ENCODE peak calls at places on chromosomes 3 and 15, in five cellular contexts. One of them, this sample, is unnamed.

GRCh38 chr15:58962662-58963565 is 24.5 kb upstream of the RNF111 start:
- DNase-seq in heart left ventricle: no peak
- DNase-seq in left lung: no peak
- DNase-seq in CD8-positive, alpha-beta T cell: no peak
- DNase-seq in Panc1: no peak
- DNase-seq in this sample: no peak

GRCh38 chr3:39124876-39125836 is 17.7 kb downstream of the TTC21A start:
- DNase-seq in heart left ventricle: no peak
- DNase-seq in left lung: no peak
- DNase-seq in CD8-positive, alpha-beta T cell: no peak
- DNase-seq in Panc1: no peak
- DNase-seq in this sample: no peak

GRCh38 chr15:44537728-44538240 is 837 bp downstream of the EIF3J start:
- DNase-seq in heart left ventricle: no peak
- DNase-seq in left lung: no peak
- DNase-seq in CD8-positive, alpha-beta T cell: no peak
- DNase-seq in Panc1: no peak
- DNase-seq in this sample: no peak

GRCh38 chr3:159854500-159855124 is 134.0 kb upstream of the IL12A start:
- DNase-seq in heart left ventricle: no peak
- DNase-seq in left lung: no peak
- DNase-seq in CD8-positive, alpha-beta T cell: no peak
- DNase-seq in Panc1: peak
- DNase-seq in this sample: no peak

GRCh38 chr3:96175500-96175899 is 638.9 kb upstream of the EPHA6 start:
- DNase-seq in heart left ventricle: no peak
- DNase-seq in left lung: no peak
- DNase-seq in CD8-positive, alpha-beta T cell: no peak
- DNase-seq in Panc1: no peak
- DNase-seq in this sample: no peak

GRCh38 chr3:4270726-4271125 is 32.4 kb upstream of the SETMAR start:
- DNase-seq in heart left ventricle: no peak
- DNase-seq in left lung: no peak
- DNase-seq in CD8-positive, alpha-beta T cell: no peak
- DNase-seq in Panc1: no peak
- DNase-seq in this sample: no peak

GRCh38 chr3:43704697-43705096 is 14.0 kb downstream of the ABHD5 start:
- DNase-seq in heart left ventricle: no peak
- DNase-seq in left lung: no peak
- DNase-seq in CD8-positive, alpha-beta T cell: no peak
- DNase-seq in Panc1: no peak
- DNase-seq in this sample: no peak

GRCh38 chr3:99578339-99578970 is 59.9 kb upstream of the COL8A1 start:
- DNase-seq in heart left ventricle: no peak
- DNase-seq in left lung: no peak
- DNase-seq in CD8-positive, alpha-beta T cell: no peak
- DNase-seq in Panc1: no peak
- DNase-seq in this sample: no peak

GRCh38 chr15:39774688-39775267 is 7.9 kb downstream of the FSIP1 start:
- DNase-seq in heart left ventricle: no peak
- DNase-seq in left lung: no peak
- DNase-seq in CD8-positive, alpha-beta T cell: peak
- DNase-seq in Panc1: no peak
- DNase-seq in this sample: no peak

GRCh38 chr3:8743911-8744310 is 10.3 kb downstream of the CAV3 start:
- DNase-seq in heart left ventricle: no peak
- DNase-seq in left lung: no peak
- DNase-seq in CD8-positive, alpha-beta T cell: no peak
- DNase-seq in Panc1: no peak
- DNase-seq in this sample: no peak

GRCh38 chr3:184554470-184554869 is 7.1 kb upstream of the EPHB3 start:
- DNase-seq in heart left ventricle: no peak
- DNase-seq in left lung: no peak
- DNase-seq in CD8-positive, alpha-beta T cell: no peak
- DNase-seq in Panc1: no peak
- DNase-seq in this sample: no peak

GRCh38 chr15:44501768-44502366 is 35.1 kb upstream of the EIF3J start:
- DNase-seq in heart left ventricle: no peak
- DNase-seq in left lung: no peak
- DNase-seq in CD8-positive, alpha-beta T cell: no peak
- DNase-seq in Panc1: no peak
- DNase-seq in this sample: no peak

GRCh38 chr3:66675383-66675782 is 174.6 kb upstream of the LRIG1 start:
- DNase-seq in heart left ventricle: no peak
- DNase-seq in left lung: no peak
- DNase-seq in CD8-positive, alpha-beta T cell: no peak
- DNase-seq in Panc1: no peak
- DNase-seq in this sample: no peak

GRCh38 chr15:77991029-77991406 is 86.5 kb downstream of the TBC1D2B start:
- DNase-seq in heart left ventricle: no peak
- DNase-seq in left lung: no peak
- DNase-seq in CD8-positive, alpha-beta T cell: no peak
- DNase-seq in Panc1: no peak
- DNase-seq in this sample: no peak

GRCh38 chr15:73952913-73953750 is 26.9 kb downstream of the LOXL1 start:
- DNase-seq in heart left ventricle: no peak
- DNase-seq in left lung: no peak
- DNase-seq in CD8-positive, alpha-beta T cell: no peak
- DNase-seq in Panc1: no peak
- DNase-seq in this sample: no peak

GRCh38 chr15:68227806-68228142 is 1.8 kb downstream of the CLN6 start:
- DNase-seq in heart left ventricle: no peak
- DNase-seq in left lung: no peak
- DNase-seq in CD8-positive, alpha-beta T cell: no peak
- DNase-seq in Panc1: no peak
- DNase-seq in this sample: peak

GRCh38 chr15:75750261-75751050 is 37.8 kb upstream of the CSPG4 start:
- DNase-seq in heart left ventricle: no peak
- DNase-seq in left lung: no peak
- DNase-seq in CD8-positive, alpha-beta T cell: no peak
- DNase-seq in Panc1: no peak
- DNase-seq in this sample: peak

GRCh38 chr3:115999598-115999997 is 376.3 kb downstream of the GAP43 start:
- DNase-seq in heart left ventricle: no peak
- DNase-seq in left lung: no peak
- DNase-seq in CD8-positive, alpha-beta T cell: no peak
- DNase-seq in Panc1: no peak
- DNase-seq in this sample: no peak

GRCh38 chr3:38130631-38131065 is 6.3 kb downstream of the ACAA1 start:
- DNase-seq in heart left ventricle: peak
- DNase-seq in left lung: peak
- DNase-seq in CD8-positive, alpha-beta T cell: no peak
- DNase-seq in Panc1: no peak
- DNase-seq in this sample: peak

GRCh38 chr15:65054333-65055200 is 9.4 kb downstream of the SLC51B start:
- DNase-seq in heart left ventricle: peak
- DNase-seq in left lung: peak
- DNase-seq in CD8-positive, alpha-beta T cell: peak
- DNase-seq in Panc1: no peak
- DNase-seq in this sample: no peak

GRCh38 chr3:115227461-115227860 is 80.4 kb upstream of the ZBTB20 start:
- DNase-seq in heart left ventricle: no peak
- DNase-seq in left lung: no peak
- DNase-seq in CD8-positive, alpha-beta T cell: no peak
- DNase-seq in Panc1: no peak
- DNase-seq in this sample: no peak

GRCh38 chr3:45034612-45035252 is 8.6 kb downstream of the CLEC3B start:
- DNase-seq in heart left ventricle: peak
- DNase-seq in left lung: peak
- DNase-seq in CD8-positive, alpha-beta T cell: peak
- DNase-seq in Panc1: no peak
- DNase-seq in this sample: no peak

GRCh38 chr3:136464502-136464901 is 214.4 kb downstream of the PCCB start:
- DNase-seq in heart left ventricle: no peak
- DNase-seq in left lung: no peak
- DNase-seq in CD8-positive, alpha-beta T cell: no peak
- DNase-seq in Panc1: no peak
- DNase-seq in this sample: no peak

GRCh38 chr3:122794779-122795673 is at the start of gene SLC49A4:
- DNase-seq in heart left ventricle: peak
- DNase-seq in left lung: peak
- DNase-seq in CD8-positive, alpha-beta T cell: peak
- DNase-seq in Panc1: peak
- DNase-seq in this sample: peak

GRCh38 chr3:81741214-81741613 is 20.2 kb downstream of the GBE1 start:
- DNase-seq in heart left ventricle: no peak
- DNase-seq in left lung: no peak
- DNase-seq in CD8-positive, alpha-beta T cell: no peak
- DNase-seq in Panc1: no peak
- DNase-seq in this sample: no peak

GRCh38 chr3:127672429-127673190 is at the start of gene ABTB1:
- DNase-seq in heart left ventricle: peak
- DNase-seq in left lung: peak
- DNase-seq in CD8-positive, alpha-beta T cell: peak
- DNase-seq in Panc1: no peak
- DNase-seq in this sample: peak

DNA sequence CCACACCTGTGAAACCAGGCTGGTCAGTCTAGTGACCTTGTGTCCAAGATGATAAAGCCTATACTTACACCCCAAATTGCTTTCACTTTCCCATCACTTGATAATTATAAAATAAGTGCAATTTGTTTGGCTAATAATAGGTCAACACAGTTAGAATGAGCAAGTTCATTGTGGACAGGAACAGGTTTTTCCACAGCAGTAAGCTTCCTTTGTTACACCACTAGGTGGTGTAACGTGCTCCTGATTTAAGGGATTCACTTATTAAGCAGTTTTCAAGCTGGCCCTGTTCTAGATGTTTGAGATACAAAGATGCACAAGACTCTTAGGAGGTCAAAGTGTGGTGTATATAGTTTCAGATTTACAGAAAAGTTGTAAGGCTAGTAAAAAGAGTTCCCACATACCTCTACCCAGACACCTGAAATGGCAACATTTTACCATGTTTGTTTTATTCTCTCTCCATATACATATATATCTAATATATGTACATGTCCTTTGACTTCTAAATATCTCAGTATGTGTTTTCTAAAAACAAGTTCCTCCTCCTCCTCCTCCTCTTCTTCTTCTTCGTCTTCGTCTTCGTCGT is 6.8 kb upstream of the MFSD1 start:
- DNase-seq in heart left ventricle: no peak
- DNase-seq in left lung: no peak
- DNase-seq in CD8-positive, alpha-beta T cell: no peak
- DNase-seq in Panc1: peak
- DNase-seq in this sample: no peak
- H3K4me3 ChIP-seq in heart left ventricle: no peak
- H3K4me3 ChIP-seq in left lung: no peak
- H3K4me3 ChIP-seq in CD8-positive, alpha-beta T cell: no peak
- H3K4me3 ChIP-seq in Panc1: no peak
- H3K4me3 ChIP-seq in this sample: no peak

DNA sequence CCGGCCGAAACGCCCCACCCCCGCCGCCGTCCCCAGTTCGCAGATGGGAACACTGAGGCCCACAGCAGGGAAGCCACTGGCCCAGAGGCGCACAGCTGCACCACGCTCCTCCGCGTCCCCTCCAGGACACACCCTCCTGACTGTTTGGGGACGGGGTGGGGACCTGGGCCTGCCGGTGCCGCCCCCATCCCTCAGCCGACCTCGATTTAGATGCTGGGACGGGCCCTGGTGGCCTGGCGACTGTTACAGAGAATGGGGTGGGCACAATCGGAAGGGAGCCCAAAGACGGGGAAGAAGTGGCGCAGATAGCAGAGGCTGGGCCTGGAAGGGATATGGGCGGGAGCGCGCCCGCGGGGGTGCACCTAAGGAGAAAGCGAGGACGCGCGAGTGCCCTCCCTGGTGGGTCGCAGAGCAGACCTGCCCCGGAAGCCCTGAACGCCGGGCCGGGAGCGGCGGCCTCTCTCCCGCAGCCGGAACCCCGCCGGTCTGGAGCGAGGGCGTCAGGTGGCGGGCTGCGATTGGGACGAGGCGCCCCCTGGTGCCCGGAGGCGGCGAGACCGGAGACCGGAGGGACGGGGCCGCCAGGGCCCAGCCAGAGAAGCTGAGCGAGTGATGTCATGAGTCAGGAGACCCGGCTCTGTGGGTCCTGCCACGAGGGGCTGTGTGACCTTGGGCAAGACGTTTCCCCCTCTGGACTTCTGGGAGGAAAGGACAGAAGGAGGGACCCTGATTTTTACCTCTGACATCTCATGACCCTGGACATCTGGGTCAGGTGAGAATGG is 78.4 kb downstream of the IQSEC1 start:
- DNase-seq in heart left ventricle: peak
- DNase-seq in left lung: peak
- DNase-seq in CD8-positive, alpha-beta T cell: peak
- DNase-seq in Panc1: peak
- DNase-seq in this sample: peak
- H3K27ac ChIP-seq in heart left ventricle: peak
- H3K27ac ChIP-seq in left lung: peak
- H3K27ac ChIP-seq in CD8-positive, alpha-beta T cell: peak
- H3K27ac ChIP-seq in Panc1: peak
- H3K27ac ChIP-seq in this sample: peak

GRCh38 chr3:32045091-32045964 is 61.1 kb upstream of the GPD1L start:
- DNase-seq in heart left ventricle: peak
- DNase-seq in left lung: peak
- DNase-seq in CD8-positive, alpha-beta T cell: no peak
- DNase-seq in Panc1: peak
- DNase-seq in this sample: no peak
- TF ChIP-seq CTCF in heart left ventricle: no peak
- TF ChIP-seq CTCF in left lung: no peak
- TF ChIP-seq CTCF in CD8-positive, alpha-beta T cell: no peak
- TF ChIP-seq CTCF in Panc1: no peak
- TF ChIP-seq CTCF in this sample: no peak

DNA sequence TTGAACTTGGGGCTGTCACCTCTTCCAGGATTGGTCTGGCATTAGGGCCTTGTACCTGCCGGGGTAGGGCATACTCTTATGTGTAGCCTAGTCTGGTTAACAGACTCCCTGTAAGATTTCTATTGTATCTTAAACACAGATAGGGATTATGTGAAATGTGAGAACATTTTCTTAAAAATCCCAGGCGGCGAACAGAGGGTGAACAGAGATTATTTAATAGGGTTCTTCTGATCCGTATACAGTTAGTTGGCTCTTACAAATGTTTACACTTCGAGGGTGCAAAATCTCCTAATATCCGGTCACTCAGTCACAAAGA is 791 bp downstream of the PLCL2 start:
- DNase-seq in heart left ventricle: no peak
- DNase-seq in left lung: no peak
- DNase-seq in CD8-positive, alpha-beta T cell: no peak
- DNase-seq in Panc1: no peak
- DNase-seq in this sample: no peak
- H3K4me3 ChIP-seq in heart left ventricle: peak
- H3K4me3 ChIP-seq in left lung: peak
- H3K4me3 ChIP-seq in CD8-positive, alpha-beta T cell: peak
- H3K4me3 ChIP-seq in Panc1: peak
- H3K4me3 ChIP-seq in this sample: peak

DNA sequence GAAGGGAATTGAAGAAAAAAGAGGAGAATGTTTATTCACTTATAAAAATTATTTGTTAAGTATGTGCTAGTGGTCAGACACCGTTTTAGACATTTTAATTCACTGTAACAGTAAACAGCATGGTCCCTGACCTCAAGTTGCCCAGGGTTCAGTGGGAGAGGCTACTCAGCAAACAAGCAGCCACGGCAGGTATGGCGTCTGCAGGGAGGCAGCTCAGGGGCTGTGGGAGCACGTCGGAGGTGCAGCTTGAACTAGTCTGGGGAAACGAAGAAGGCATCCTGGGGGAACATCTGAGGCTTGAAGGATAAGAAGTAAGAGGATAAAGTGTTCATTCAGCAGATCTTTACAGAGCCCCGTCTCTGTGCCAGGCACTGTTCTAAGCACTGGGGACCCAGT is 66.0 kb downstream of the CRTC3 start:
- DNase-seq in heart left ventricle: no peak
- DNase-seq in left lung: no peak
- DNase-seq in CD8-positive, alpha-beta T cell: no peak
- DNase-seq in Panc1: no peak
- DNase-seq in this sample: no peak
- H3K27ac ChIP-seq in heart left ventricle: no peak
- H3K27ac ChIP-seq in left lung: peak
- H3K27ac ChIP-seq in CD8-positive, alpha-beta T cell: peak
- H3K27ac ChIP-seq in Panc1: no peak
- H3K27ac ChIP-seq in this sample: peak